ENCODE peak calls at places on chromosomes 2 and 18, in five cellular contexts. C is ACHN, G is neural progenitor cell, Q is SK-N-DZ, Z is mammary epithelial cell. E is an unnamed sample.

GRCh38 chr2:42100696-42101585 is 53.1 kb downstream of the PKDCC start:
- DNase-seq in C (peak; percentile 83), Z (no peak), Q (no peak), G (peak; percentile 77), E (peak; percentile 69)

GRCh38 chr2:119823734-119824334 is 64.1 kb downstream of the PTPN4 start:
- DNase-seq in G (peak; percentile 54), Q (peak; percentile 8), C (peak; percentile 53), Z (no peak), E (peak; percentile 22)

GRCh38 chr2:176774768-176775453 is 437.7 kb upstream of the HNRNPA3 start:
- DNase-seq in Z (no peak), C (no peak), Q (no peak), G (no peak), E (no peak)

GRCh38 chr2:238139141-238139840 is 823 bp downstream of the KLHL30 start:
- DNase-seq in G (peak; percentile 57), Q (no peak), C (no peak), Z (no peak), E (no peak)

GRCh38 chr2:211748339-211748738 is 790.3 kb downstream of the ERBB4 start:
- DNase-seq in Z (no peak), Q (no peak), G (no peak), C (no peak), E (no peak)

GRCh38 chr18:58669731-58670379 is 1.4 kb upstream of the MALT1 start:
- DNase-seq in C (peak; percentile 80), Z (peak; percentile 90), Q (no peak), G (no peak), E (no peak)

GRCh38 chr18:33901894-33902512 is 322.7 kb downstream of the NOL4 start:
- DNase-seq in G (peak; percentile 5), Z (no peak), Q (peak; percentile 9), C (no peak), E (no peak)

GRCh38 chr2:151852260-151853069 is 24.2 kb upstream of the ARL5A start:
- DNase-seq in C (no peak), Z (no peak), G (no peak), Q (no peak), E (no peak)

GRCh38 chr2:239025081-239025801 is 177.4 kb downstream of the TWIST2 start:
- DNase-seq in G (no peak), C (no peak), Q (no peak), Z (peak; percentile 66), E (no peak)

GRCh38 chr2:189580267-189580661 is 322 bp downstream of the SLC40A1 start:
- DNase-seq in C (peak; percentile 41), Q (peak; percentile 70), Z (no peak), G (peak; percentile 45), E (peak; percentile 48)

GRCh38 chr2:226514895-226515294 is 284.7 kb downstream of the IRS1 start:
- DNase-seq in G (no peak), C (no peak), Z (peak; percentile 84), Q (no peak), E (no peak)